ENCODE peak calls at places on chromosomes 4 and X, in six cellular contexts. One of them, this sample, is unnamed.
A peak's percentile ranks its signal among the peaks of the same experiment; 100 is the strongest.

GRCh38 chr4:79597266-79597665 is 189.2 kb upstream of the GK2 start:
- DNase-seq in mammary epithelial cell: no peak
- DNase-seq in colonic mucosa: no peak
- DNase-seq in HCT116: no peak
- DNase-seq in IMR-90: peak; percentile 31
- DNase-seq in LoVo: no peak
- DNase-seq in this sample: no peak

GRCh38 chr4:28014469-28014868 is 1153.8 kb downstream of the STIM2 start:
- DNase-seq in IMR-90: no peak
- DNase-seq in colonic mucosa: no peak
- DNase-seq in mammary epithelial cell: no peak
- DNase-seq in LoVo: no peak
- DNase-seq in HCT116: no peak
- DNase-seq in this sample: no peak

GRCh38 chrX:137166591-137166990 is 132.8 kb upstream of the GPR101 start:
- DNase-seq in mammary epithelial cell: no peak
- DNase-seq in colonic mucosa: peak; percentile 17
- DNase-seq in HCT116: no peak
- DNase-seq in LoVo: no peak
- DNase-seq in IMR-90: no peak
- DNase-seq in this sample: no peak

GRCh38 chr4:8238061-8238511 is 31.5 kb upstream of the HTRA3 start:
- DNase-seq in HCT116: no peak
- DNase-seq in LoVo: no peak
- DNase-seq in IMR-90: no peak
- DNase-seq in mammary epithelial cell: peak; percentile 51
- DNase-seq in colonic mucosa: peak; percentile 81
- DNase-seq in this sample: no peak

GRCh38 chr4:6524436-6524835 is 50.6 kb upstream of the MAN2B2 start:
- DNase-seq in colonic mucosa: no peak
- DNase-seq in LoVo: no peak
- DNase-seq in HCT116: no peak
- DNase-seq in mammary epithelial cell: no peak
- DNase-seq in IMR-90: no peak
- DNase-seq in this sample: no peak

GRCh38 chrX:132330156-132330729 is 111.0 kb upstream of the RAP2C start:
- DNase-seq in mammary epithelial cell: peak; percentile 31
- DNase-seq in LoVo: no peak
- DNase-seq in colonic mucosa: no peak
- DNase-seq in IMR-90: no peak
- DNase-seq in HCT116: no peak
- DNase-seq in this sample: no peak

GRCh38 chr4:2300431-2300861 is 38.5 kb upstream of the MXD4 start:
- DNase-seq in IMR-90: no peak
- DNase-seq in HCT116: no peak
- DNase-seq in LoVo: no peak
- DNase-seq in mammary epithelial cell: no peak
- DNase-seq in colonic mucosa: no peak
- DNase-seq in this sample: no peak

GRCh38 chr4:112189754-112190153 is 41.8 kb upstream of the AP1AR start:
- DNase-seq in HCT116: no peak
- DNase-seq in IMR-90: peak; percentile 12
- DNase-seq in LoVo: no peak
- DNase-seq in mammary epithelial cell: no peak
- DNase-seq in colonic mucosa: no peak
- DNase-seq in this sample: no peak

GRCh38 chrX:129496625-129497024 is 26.7 kb downstream of the SMARCA1 start:
- DNase-seq in LoVo: no peak
- DNase-seq in HCT116: no peak
- DNase-seq in mammary epithelial cell: no peak
- DNase-seq in colonic mucosa: no peak
- DNase-seq in IMR-90: peak; percentile 67
- DNase-seq in this sample: no peak

GRCh38 chr4:20844311-20844710 is 144.1 kb downstream of the PACRGL start:
- DNase-seq in colonic mucosa: no peak
- DNase-seq in HCT116: no peak
- DNase-seq in mammary epithelial cell: no peak
- DNase-seq in IMR-90: no peak
- DNase-seq in LoVo: no peak
- DNase-seq in this sample: no peak

GRCh38 chr4:6658635-6659075 is 18.2 kb downstream of the MRFAP1 start:
- DNase-seq in colonic mucosa: no peak
- DNase-seq in IMR-90: peak; percentile 28
- DNase-seq in LoVo: no peak
- DNase-seq in HCT116: no peak
- DNase-seq in mammary epithelial cell: peak; percentile 35
- DNase-seq in this sample: peak; percentile 64

GRCh38 chr4:4384837-4385236 is 2.1 kb upstream of the NSG1 start:
- DNase-seq in colonic mucosa: no peak
- DNase-seq in mammary epithelial cell: peak; percentile 37
- DNase-seq in LoVo: no peak
- DNase-seq in IMR-90: peak; percentile 2
- DNase-seq in HCT116: peak; percentile 22
- DNase-seq in this sample: no peak

GRCh38 chrX:109472939-109473713 is 8.8 kb downstream of the GUCY2F start:
- DNase-seq in colonic mucosa: no peak
- DNase-seq in HCT116: peak; percentile 27
- DNase-seq in LoVo: no peak
- DNase-seq in mammary epithelial cell: peak; percentile 51
- DNase-seq in IMR-90: peak; percentile 31
- DNase-seq in this sample: no peak

This sample was measured in immature natural killer cell.